ENCODE peak calls at places on chromosomes 6 and 20, in six cellular contexts. One of them, this sample, is unnamed.

GRCh38 chr6:156689656-156690055 is 87.5 kb upstream of the ARID1B start:
- DNase-seq in NAMALWA: no peak
- DNase-seq in activated gamma-delta T cell treated with anti-CD3 and anti-CD28 coated beads, Interleukin-2, amount 50 U/mL, for 16 hours: no peak
- DNase-seq in T-cell: no peak
- DNase-seq in neural progenitor cell: no peak
- DNase-seq in stimulated activated naive CD8-positive, alpha-beta T cell treated with anti-CD3 and anti-CD28 coated beads, Interleukin-15, amount 100 ng/mL, for 72 hours: no peak
- DNase-seq in this sample: no peak

GRCh38 chr6:111894272-111894671 is 21.0 kb upstream of the FYN start:
- DNase-seq in NAMALWA: no peak
- DNase-seq in activated gamma-delta T cell treated with anti-CD3 and anti-CD28 coated beads, Interleukin-2, amount 50 U/mL, for 16 hours: no peak
- DNase-seq in T-cell: no peak
- DNase-seq in neural progenitor cell: no peak
- DNase-seq in stimulated activated naive CD8-positive, alpha-beta T cell treated with anti-CD3 and anti-CD28 coated beads, Interleukin-15, amount 100 ng/mL, for 72 hours: no peak
- DNase-seq in this sample: peak

GRCh38 chr6:110341671-110342304 is 16.4 kb downstream of the METTL24 start:
- DNase-seq in NAMALWA: peak
- DNase-seq in activated gamma-delta T cell treated with anti-CD3 and anti-CD28 coated beads, Interleukin-2, amount 50 U/mL, for 16 hours: no peak
- DNase-seq in T-cell: no peak
- DNase-seq in neural progenitor cell: peak
- DNase-seq in stimulated activated naive CD8-positive, alpha-beta T cell treated with anti-CD3 and anti-CD28 coated beads, Interleukin-15, amount 100 ng/mL, for 72 hours: no peak
- DNase-seq in this sample: no peak

GRCh38 chr6:4563877-4564276 is 212.3 kb upstream of the CDYL start:
- DNase-seq in NAMALWA: no peak
- DNase-seq in activated gamma-delta T cell treated with anti-CD3 and anti-CD28 coated beads, Interleukin-2, amount 50 U/mL, for 16 hours: no peak
- DNase-seq in T-cell: no peak
- DNase-seq in neural progenitor cell: no peak
- DNase-seq in stimulated activated naive CD8-positive, alpha-beta T cell treated with anti-CD3 and anti-CD28 coated beads, Interleukin-15, amount 100 ng/mL, for 72 hours: no peak
- DNase-seq in this sample: no peak

GRCh38 chr20:5654557-5654956 is 95.6 kb upstream of the SHLD1 start:
- DNase-seq in NAMALWA: no peak
- DNase-seq in activated gamma-delta T cell treated with anti-CD3 and anti-CD28 coated beads, Interleukin-2, amount 50 U/mL, for 16 hours: no peak
- DNase-seq in T-cell: no peak
- DNase-seq in neural progenitor cell: no peak
- DNase-seq in stimulated activated naive CD8-positive, alpha-beta T cell treated with anti-CD3 and anti-CD28 coated beads, Interleukin-15, amount 100 ng/mL, for 72 hours: no peak
- DNase-seq in this sample: peak

GRCh38 chr20:38573381-38573780 is 7.6 kb upstream of the ADIG start:
- DNase-seq in NAMALWA: no peak
- DNase-seq in activated gamma-delta T cell treated with anti-CD3 and anti-CD28 coated beads, Interleukin-2, amount 50 U/mL, for 16 hours: no peak
- DNase-seq in T-cell: no peak
- DNase-seq in neural progenitor cell: no peak
- DNase-seq in stimulated activated naive CD8-positive, alpha-beta T cell treated with anti-CD3 and anti-CD28 coated beads, Interleukin-15, amount 100 ng/mL, for 72 hours: no peak
- DNase-seq in this sample: no peak

GRCh38 chr20:61803903-61804804 is 261.5 kb downstream of the TAF4 start:
- DNase-seq in NAMALWA: no peak
- DNase-seq in activated gamma-delta T cell treated with anti-CD3 and anti-CD28 coated beads, Interleukin-2, amount 50 U/mL, for 16 hours: no peak
- DNase-seq in T-cell: no peak
- DNase-seq in neural progenitor cell: peak
- DNase-seq in stimulated activated naive CD8-positive, alpha-beta T cell treated with anti-CD3 and anti-CD28 coated beads, Interleukin-15, amount 100 ng/mL, for 72 hours: no peak
- DNase-seq in this sample: no peak

GRCh38 chr6:147040041-147040440 is 164.2 kb upstream of the STXBP5 start:
- DNase-seq in NAMALWA: no peak
- DNase-seq in activated gamma-delta T cell treated with anti-CD3 and anti-CD28 coated beads, Interleukin-2, amount 50 U/mL, for 16 hours: no peak
- DNase-seq in T-cell: no peak
- DNase-seq in neural progenitor cell: no peak
- DNase-seq in stimulated activated naive CD8-positive, alpha-beta T cell treated with anti-CD3 and anti-CD28 coated beads, Interleukin-15, amount 100 ng/mL, for 72 hours: no peak
- DNase-seq in this sample: no peak

GRCh38 chr6:16955899-16956298 is 146.0 kb upstream of the STMND1 start:
- DNase-seq in NAMALWA: no peak
- DNase-seq in activated gamma-delta T cell treated with anti-CD3 and anti-CD28 coated beads, Interleukin-2, amount 50 U/mL, for 16 hours: no peak
- DNase-seq in T-cell: no peak
- DNase-seq in neural progenitor cell: no peak
- DNase-seq in stimulated activated naive CD8-positive, alpha-beta T cell treated with anti-CD3 and anti-CD28 coated beads, Interleukin-15, amount 100 ng/mL, for 72 hours: no peak
- DNase-seq in this sample: no peak

This sample was measured in endothelial cell of umbilical vein.